ENCODE peak calls at places on chromosome 7, in four cellular contexts. One of them, this sample, is unnamed.

GRCh38 chr7:27944626-27945025 is 204.7 kb downstream of the TAX1BP1 start:
- DNase-seq in HT1080: no peak
- DNase-seq in hypothalamus: no peak
- DNase-seq in stimulated activated CD8-positive, alpha-beta memory T cell treated with anti-CD3 and anti-CD28 coated beads, Interleukin-15, amount 100 ng/mL, for 1 hour: no peak
- DNase-seq in this sample: no peak

GRCh38 chr7:81944103-81944502 is 174.3 kb upstream of the HGF start:
- DNase-seq in HT1080: no peak
- DNase-seq in hypothalamus: no peak
- DNase-seq in stimulated activated CD8-positive, alpha-beta memory T cell treated with anti-CD3 and anti-CD28 coated beads, Interleukin-15, amount 100 ng/mL, for 1 hour: no peak
- DNase-seq in this sample: no peak

GRCh38 chr7:81482600-81483186 is 287.2 kb downstream of the HGF start:
- DNase-seq in HT1080: no peak
- DNase-seq in hypothalamus: no peak
- DNase-seq in stimulated activated CD8-positive, alpha-beta memory T cell treated with anti-CD3 and anti-CD28 coated beads, Interleukin-15, amount 100 ng/mL, for 1 hour: no peak
- DNase-seq in this sample: no peak

GRCh38 chr7:108234281-108234680 is 104.1 kb upstream of the LAMB4 start:
- DNase-seq in HT1080: peak; percentile 46
- DNase-seq in hypothalamus: no peak
- DNase-seq in stimulated activated CD8-positive, alpha-beta memory T cell treated with anti-CD3 and anti-CD28 coated beads, Interleukin-15, amount 100 ng/mL, for 1 hour: no peak
- DNase-seq in this sample: no peak

GRCh38 chr7:7969306-7970112 is 913 bp downstream of the GLCCI1 start:
- DNase-seq in HT1080: peak; percentile 33
- DNase-seq in hypothalamus: peak; percentile 19
- DNase-seq in stimulated activated CD8-positive, alpha-beta memory T cell treated with anti-CD3 and anti-CD28 coated beads, Interleukin-15, amount 100 ng/mL, for 1 hour: no peak
- DNase-seq in this sample: peak; percentile 59

GRCh38 chr7:43785425-43785824 is 26.9 kb downstream of the BLVRA start:
- DNase-seq in HT1080: peak; percentile 86
- DNase-seq in hypothalamus: no peak
- DNase-seq in stimulated activated CD8-positive, alpha-beta memory T cell treated with anti-CD3 and anti-CD28 coated beads, Interleukin-15, amount 100 ng/mL, for 1 hour: no peak
- DNase-seq in this sample: no peak

GRCh38 chr7:4665661-4666060 is 16.4 kb upstream of the FOXK1 start:
- DNase-seq in HT1080: peak; percentile 52
- DNase-seq in hypothalamus: no peak
- DNase-seq in stimulated activated CD8-positive, alpha-beta memory T cell treated with anti-CD3 and anti-CD28 coated beads, Interleukin-15, amount 100 ng/mL, for 1 hour: no peak
- DNase-seq in this sample: no peak

GRCh38 chr7:44678096-44678467 is 70.6 kb upstream of the ZMIZ2 start:
- DNase-seq in HT1080: no peak
- DNase-seq in hypothalamus: no peak
- DNase-seq in stimulated activated CD8-positive, alpha-beta memory T cell treated with anti-CD3 and anti-CD28 coated beads, Interleukin-15, amount 100 ng/mL, for 1 hour: no peak
- DNase-seq in this sample: no peak

GRCh38 chr7:139654270-139655181 is 123.3 kb downstream of the HIPK2 start:
- DNase-seq in HT1080: no peak
- DNase-seq in hypothalamus: no peak
- DNase-seq in stimulated activated CD8-positive, alpha-beta memory T cell treated with anti-CD3 and anti-CD28 coated beads, Interleukin-15, amount 100 ng/mL, for 1 hour: no peak
- DNase-seq in this sample: no peak

GRCh38 chr7:1741751-1742554 is 71.9 kb downstream of the ELFN1 start:
- DNase-seq in HT1080: no peak
- DNase-seq in hypothalamus: no peak
- DNase-seq in stimulated activated CD8-positive, alpha-beta memory T cell treated with anti-CD3 and anti-CD28 coated beads, Interleukin-15, amount 100 ng/mL, for 1 hour: no peak
- DNase-seq in this sample: peak; percentile 63

GRCh38 chr7:6558837-6559236 is 7.6 kb upstream of the GRID2IP start:
- DNase-seq in HT1080: peak; percentile 34
- DNase-seq in hypothalamus: no peak
- DNase-seq in stimulated activated CD8-positive, alpha-beta memory T cell treated with anti-CD3 and anti-CD28 coated beads, Interleukin-15, amount 100 ng/mL, for 1 hour: no peak
- DNase-seq in this sample: no peak

GRCh38 chr7:43586251-43586900 is 3.5 kb downstream of the STK17A start:
- DNase-seq in HT1080: peak; percentile 41
- DNase-seq in hypothalamus: no peak
- DNase-seq in stimulated activated CD8-positive, alpha-beta memory T cell treated with anti-CD3 and anti-CD28 coated beads, Interleukin-15, amount 100 ng/mL, for 1 hour: no peak
- DNase-seq in this sample: peak; percentile 44

GRCh38 chr7:48182736-48183369 is 11.6 kb downstream of the ABCA13 start:
- DNase-seq in HT1080: peak; percentile 56
- DNase-seq in hypothalamus: no peak
- DNase-seq in stimulated activated CD8-positive, alpha-beta memory T cell treated with anti-CD3 and anti-CD28 coated beads, Interleukin-15, amount 100 ng/mL, for 1 hour: no peak
- DNase-seq in this sample: no peak

GRCh38 chr7:155418941-155419755 is 38.8 kb upstream of the EN2 start:
- DNase-seq in HT1080: no peak
- DNase-seq in hypothalamus: no peak
- DNase-seq in stimulated activated CD8-positive, alpha-beta memory T cell treated with anti-CD3 and anti-CD28 coated beads, Interleukin-15, amount 100 ng/mL, for 1 hour: no peak
- DNase-seq in this sample: no peak

GRCh38 chr7:129951076-129952011 is 1.4 kb downstream of the UBE2H start:
- DNase-seq in HT1080: no peak
- DNase-seq in hypothalamus: no peak
- DNase-seq in stimulated activated CD8-positive, alpha-beta memory T cell treated with anti-CD3 and anti-CD28 coated beads, Interleukin-15, amount 100 ng/mL, for 1 hour: no peak
- DNase-seq in this sample: no peak

GRCh38 chr7:23893942-23894890 is 184.2 kb downstream of the STK31 start:
- DNase-seq in HT1080: peak; percentile 79
- DNase-seq in hypothalamus: no peak
- DNase-seq in stimulated activated CD8-positive, alpha-beta memory T cell treated with anti-CD3 and anti-CD28 coated beads, Interleukin-15, amount 100 ng/mL, for 1 hour: no peak
- DNase-seq in this sample: peak; percentile 29

GRCh38 chr7:151115121-151115835 is 29.0 kb downstream of the AGAP3 start:
- DNase-seq in HT1080: no peak
- DNase-seq in hypothalamus: no peak
- DNase-seq in stimulated activated CD8-positive, alpha-beta memory T cell treated with anti-CD3 and anti-CD28 coated beads, Interleukin-15, amount 100 ng/mL, for 1 hour: no peak
- DNase-seq in this sample: no peak

GRCh38 chr7:140726304-140726703 is 29.8 kb downstream of the NDUFB2 start:
- DNase-seq in HT1080: no peak
- DNase-seq in hypothalamus: no peak
- DNase-seq in stimulated activated CD8-positive, alpha-beta memory T cell treated with anti-CD3 and anti-CD28 coated beads, Interleukin-15, amount 100 ng/mL, for 1 hour: no peak
- DNase-seq in this sample: peak; percentile 14

GRCh38 chr7:35258891-35259537 is 5.1 kb upstream of the TBX20 start:
- DNase-seq in HT1080: no peak
- DNase-seq in hypothalamus: no peak
- DNase-seq in stimulated activated CD8-positive, alpha-beta memory T cell treated with anti-CD3 and anti-CD28 coated beads, Interleukin-15, amount 100 ng/mL, for 1 hour: no peak
- DNase-seq in this sample: no peak

GRCh38 chr7:35993663-35994622 is 159.1 kb upstream of the EEPD1 start:
- DNase-seq in HT1080: no peak
- DNase-seq in hypothalamus: no peak
- DNase-seq in stimulated activated CD8-positive, alpha-beta memory T cell treated with anti-CD3 and anti-CD28 coated beads, Interleukin-15, amount 100 ng/mL, for 1 hour: no peak
- DNase-seq in this sample: no peak

GRCh38 chr7:129688503-129689222 is 77.1 kb downstream of the NRF1 start:
- DNase-seq in HT1080: no peak
- DNase-seq in hypothalamus: no peak
- DNase-seq in stimulated activated CD8-positive, alpha-beta memory T cell treated with anti-CD3 and anti-CD28 coated beads, Interleukin-15, amount 100 ng/mL, for 1 hour: no peak
- DNase-seq in this sample: no peak

GRCh38 chr7:2643386-2644229 is 11.8 kb downstream of the TTYH3 start:
- DNase-seq in HT1080: no peak
- DNase-seq in hypothalamus: no peak
- DNase-seq in stimulated activated CD8-positive, alpha-beta memory T cell treated with anti-CD3 and anti-CD28 coated beads, Interleukin-15, amount 100 ng/mL, for 1 hour: no peak
- DNase-seq in this sample: no peak

GRCh38 chr7:4123823-4124222 is 558.3 kb upstream of the FOXK1 start:
- DNase-seq in HT1080: peak; percentile 81
- DNase-seq in hypothalamus: no peak
- DNase-seq in stimulated activated CD8-positive, alpha-beta memory T cell treated with anti-CD3 and anti-CD28 coated beads, Interleukin-15, amount 100 ng/mL, for 1 hour: no peak
- DNase-seq in this sample: no peak

GRCh38 chr7:26188291-26188999 is 12.1 kb downstream of the HNRNPA2B1 start:
- DNase-seq in HT1080: no peak
- DNase-seq in hypothalamus: no peak
- DNase-seq in stimulated activated CD8-positive, alpha-beta memory T cell treated with anti-CD3 and anti-CD28 coated beads, Interleukin-15, amount 100 ng/mL, for 1 hour: no peak
- DNase-seq in this sample: peak; percentile 19

GRCh38 chr7:2037805-2038635 is 194.7 kb downstream of the MAD1L1 start:
- DNase-seq in HT1080: no peak
- DNase-seq in hypothalamus: no peak
- DNase-seq in stimulated activated CD8-positive, alpha-beta memory T cell treated with anti-CD3 and anti-CD28 coated beads, Interleukin-15, amount 100 ng/mL, for 1 hour: no peak
- DNase-seq in this sample: peak; percentile 45

This sample was measured in immature natural killer cell.